ENCODE peak calls at places on chromosomes 7 and 10, in seven cellular contexts. One of them, this sample, is unnamed.

GRCh38 chr7:32533313-32534024 is 38.2 kb downstream of the AVL9 start:
- DNase-seq in GM12864: no peak
- DNase-seq in cardiac fibroblast: peak
- DNase-seq in mesothelial cell of epicardium: no peak
- DNase-seq in BJ: no peak
- DNase-seq in ovary: no peak
- DNase-seq in GM20000: no peak
- DNase-seq in this sample: no peak

GRCh38 chr7:39428221-39428620 is 138.0 kb upstream of the YAE1 start:
- DNase-seq in GM12864: no peak
- DNase-seq in cardiac fibroblast: peak
- DNase-seq in mesothelial cell of epicardium: no peak
- DNase-seq in BJ: peak
- DNase-seq in ovary: no peak
- DNase-seq in GM20000: no peak
- DNase-seq in this sample: peak

GRCh38 chr10:15046626-15047025 is 2.9 kb downstream of the OLAH start:
- DNase-seq in GM12864: no peak
- DNase-seq in cardiac fibroblast: peak
- DNase-seq in mesothelial cell of epicardium: no peak
- DNase-seq in BJ: peak
- DNase-seq in ovary: no peak
- DNase-seq in GM20000: no peak
- DNase-seq in this sample: no peak

GRCh38 chr7:83365746-83366145 is 203.1 kb upstream of the PCLO start:
- DNase-seq in GM12864: no peak
- DNase-seq in cardiac fibroblast: peak
- DNase-seq in mesothelial cell of epicardium: no peak
- DNase-seq in BJ: no peak
- DNase-seq in ovary: no peak
- DNase-seq in GM20000: no peak
- DNase-seq in this sample: no peak

GRCh38 chr7:55517191-55517633 is 55.1 kb downstream of the VOPP1 start:
- DNase-seq in GM12864: peak
- DNase-seq in cardiac fibroblast: no peak
- DNase-seq in mesothelial cell of epicardium: no peak
- DNase-seq in BJ: no peak
- DNase-seq in ovary: no peak
- DNase-seq in GM20000: peak
- DNase-seq in this sample: no peak

GRCh38 chr10:93165367-93165766 is 91.7 kb downstream of the CYP26A1 start:
- DNase-seq in GM12864: no peak
- DNase-seq in cardiac fibroblast: peak
- DNase-seq in mesothelial cell of epicardium: no peak
- DNase-seq in BJ: no peak
- DNase-seq in ovary: no peak
- DNase-seq in GM20000: no peak
- DNase-seq in this sample: no peak

GRCh38 chr10:11162828-11163599 is 145.3 kb downstream of the CELF2 start:
- DNase-seq in GM12864: peak
- DNase-seq in cardiac fibroblast: peak
- DNase-seq in mesothelial cell of epicardium: no peak
- DNase-seq in BJ: no peak
- DNase-seq in ovary: no peak
- DNase-seq in GM20000: peak
- DNase-seq in this sample: no peak

GRCh38 chr7:149813254-149814035 is 24.7 kb upstream of the ZNF862 start:
- DNase-seq in GM12864: no peak
- DNase-seq in cardiac fibroblast: no peak
- DNase-seq in mesothelial cell of epicardium: no peak
- DNase-seq in BJ: no peak
- DNase-seq in ovary: no peak
- DNase-seq in GM20000: no peak
- DNase-seq in this sample: no peak

GRCh38 chr10:63390521-63390920 is 75.3 kb downstream of the JMJD1C start:
- DNase-seq in GM12864: no peak
- DNase-seq in cardiac fibroblast: no peak
- DNase-seq in mesothelial cell of epicardium: no peak
- DNase-seq in BJ: no peak
- DNase-seq in ovary: no peak
- DNase-seq in GM20000: no peak
- DNase-seq in this sample: no peak

GRCh38 chr7:121714559-121715303 is 158.2 kb upstream of the PTPRZ1 start:
- DNase-seq in GM12864: no peak
- DNase-seq in cardiac fibroblast: no peak
- DNase-seq in mesothelial cell of epicardium: no peak
- DNase-seq in BJ: no peak
- DNase-seq in ovary: no peak
- DNase-seq in GM20000: no peak
- DNase-seq in this sample: no peak

GRCh38 chr7:140342732-140343514 is 55.4 kb downstream of the SLC37A3 start:
- DNase-seq in GM12864: no peak
- DNase-seq in cardiac fibroblast: peak
- DNase-seq in mesothelial cell of epicardium: no peak
- DNase-seq in BJ: no peak
- DNase-seq in ovary: no peak
- DNase-seq in GM20000: no peak
- DNase-seq in this sample: peak

GRCh38 chr7:2144926-2145325 is 87.8 kb downstream of the MAD1L1 start:
- DNase-seq in GM12864: no peak
- DNase-seq in cardiac fibroblast: no peak
- DNase-seq in mesothelial cell of epicardium: no peak
- DNase-seq in BJ: no peak
- DNase-seq in ovary: no peak
- DNase-seq in GM20000: no peak
- DNase-seq in this sample: no peak

GRCh38 chr7:105800442-105800841 is 76.0 kb downstream of the ATXN7L1 start:
- DNase-seq in GM12864: peak
- DNase-seq in cardiac fibroblast: peak
- DNase-seq in mesothelial cell of epicardium: no peak
- DNase-seq in BJ: no peak
- DNase-seq in ovary: no peak
- DNase-seq in GM20000: no peak
- DNase-seq in this sample: no peak

GRCh38 chr10:76618641-76619040 is 1019.0 kb downstream of the KCNMA1 start:
- DNase-seq in GM12864: no peak
- DNase-seq in cardiac fibroblast: no peak
- DNase-seq in mesothelial cell of epicardium: no peak
- DNase-seq in BJ: no peak
- DNase-seq in ovary: no peak
- DNase-seq in GM20000: no peak
- DNase-seq in this sample: no peak

GRCh38 chr7:141598408-141598807 is 47.2 kb downstream of the AGK start:
- DNase-seq in GM12864: no peak
- DNase-seq in cardiac fibroblast: no peak
- DNase-seq in mesothelial cell of epicardium: no peak
- DNase-seq in BJ: no peak
- DNase-seq in ovary: no peak
- DNase-seq in GM20000: no peak
- DNase-seq in this sample: no peak

GRCh38 chr7:130394421-130395188 is 14.3 kb downstream of the CPA1 start:
- DNase-seq in GM12864: no peak
- DNase-seq in cardiac fibroblast: no peak
- DNase-seq in mesothelial cell of epicardium: no peak
- DNase-seq in BJ: no peak
- DNase-seq in ovary: no peak
- DNase-seq in GM20000: no peak
- DNase-seq in this sample: no peak

GRCh38 chr7:90383422-90383821 is 19.8 kb upstream of the CLDN12 start:
- DNase-seq in GM12864: no peak
- DNase-seq in cardiac fibroblast: peak
- DNase-seq in mesothelial cell of epicardium: no peak
- DNase-seq in BJ: no peak
- DNase-seq in ovary: no peak
- DNase-seq in GM20000: no peak
- DNase-seq in this sample: peak

GRCh38 chr7:15889501-15889900 is 203.0 kb upstream of the MEOX2 start:
- DNase-seq in GM12864: no peak
- DNase-seq in cardiac fibroblast: peak
- DNase-seq in mesothelial cell of epicardium: no peak
- DNase-seq in BJ: no peak
- DNase-seq in ovary: no peak
- DNase-seq in GM20000: no peak
- DNase-seq in this sample: peak

GRCh38 chr10:63346015-63346441 is 119.7 kb downstream of the JMJD1C start:
- DNase-seq in GM12864: no peak
- DNase-seq in cardiac fibroblast: peak
- DNase-seq in mesothelial cell of epicardium: no peak
- DNase-seq in BJ: no peak
- DNase-seq in ovary: no peak
- DNase-seq in GM20000: no peak
- DNase-seq in this sample: no peak

GRCh38 chr7:1045038-1045726 is 836 bp downstream of the GPR146 start:
- DNase-seq in GM12864: no peak
- DNase-seq in cardiac fibroblast: no peak
- DNase-seq in mesothelial cell of epicardium: no peak
- DNase-seq in BJ: no peak
- DNase-seq in ovary: no peak
- DNase-seq in GM20000: no peak
- DNase-seq in this sample: no peak
- TF ChIP-seq CTCF in GM12864: no peak
- TF ChIP-seq CTCF in cardiac fibroblast: no peak
- TF ChIP-seq CTCF in mesothelial cell of epicardium: no peak
- TF ChIP-seq CTCF in BJ: no peak
- TF ChIP-seq CTCF in ovary: no peak
- TF ChIP-seq CTCF in GM20000: no peak
- TF ChIP-seq CTCF in this sample: no peak

DNA sequence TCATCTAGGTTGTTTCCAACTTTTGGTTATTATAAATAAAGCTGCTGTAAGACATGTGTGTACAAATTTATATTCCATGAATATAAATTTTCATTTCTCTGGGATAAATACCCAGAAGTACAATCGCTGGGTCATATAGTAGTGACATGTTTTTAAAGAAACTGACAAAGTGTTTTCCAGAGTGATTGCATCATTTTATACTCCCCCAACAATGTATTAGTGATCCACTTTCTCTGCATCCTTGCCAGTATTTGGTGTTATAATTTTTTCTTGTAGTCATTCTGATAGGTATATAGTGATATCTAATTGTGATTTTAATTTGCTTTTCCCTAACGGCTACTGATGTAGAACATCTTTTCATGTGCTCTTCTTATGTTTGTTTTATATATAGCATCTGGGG is 27.0 kb upstream of the ARHGAP21 start:
- DNase-seq in GM12864: no peak
- DNase-seq in cardiac fibroblast: no peak
- DNase-seq in mesothelial cell of epicardium: no peak
- DNase-seq in BJ: no peak
- DNase-seq in ovary: no peak
- DNase-seq in GM20000: no peak
- DNase-seq in this sample: no peak
- TF ChIP-seq CTCF in GM12864: no peak
- TF ChIP-seq CTCF in cardiac fibroblast: no peak
- TF ChIP-seq CTCF in mesothelial cell of epicardium: no peak
- TF ChIP-seq CTCF in BJ: no peak
- TF ChIP-seq CTCF in ovary: no peak
- TF ChIP-seq CTCF in GM20000: no peak
- TF ChIP-seq CTCF in this sample: no peak

DNA sequence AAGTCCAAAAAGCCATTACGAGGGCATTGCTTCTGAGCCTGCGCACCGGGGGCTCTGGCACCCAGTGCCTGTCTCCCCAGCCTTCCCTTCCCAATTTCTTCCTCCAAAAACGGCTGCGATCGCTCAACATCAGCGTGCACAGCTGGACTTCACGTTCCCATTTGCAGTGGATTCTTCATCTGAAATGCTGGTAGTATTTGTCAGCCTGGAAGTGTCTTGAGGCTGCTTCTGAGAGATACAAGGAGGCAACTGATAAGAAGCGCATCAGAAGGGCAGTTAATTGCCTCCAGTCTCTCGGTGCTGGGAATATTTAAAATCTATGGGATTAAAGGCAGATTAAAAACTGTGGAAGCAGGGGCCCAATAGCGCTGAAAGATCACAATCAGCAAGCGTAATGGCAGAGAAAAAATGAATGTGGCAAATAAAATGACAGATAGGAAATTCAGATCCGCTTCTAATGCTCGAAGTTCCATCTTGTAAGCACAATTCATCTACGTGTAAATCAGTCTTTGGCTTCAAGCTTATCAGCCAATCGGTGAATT is 450.0 kb downstream of the GATA3 start:
- DNase-seq in GM12864: no peak
- DNase-seq in cardiac fibroblast: no peak
- DNase-seq in mesothelial cell of epicardium: no peak
- DNase-seq in BJ: no peak
- DNase-seq in ovary: no peak
- DNase-seq in GM20000: no peak
- DNase-seq in this sample: no peak
- TF ChIP-seq CTCF in GM12864: no peak
- TF ChIP-seq CTCF in cardiac fibroblast: no peak
- TF ChIP-seq CTCF in mesothelial cell of epicardium: no peak
- TF ChIP-seq CTCF in BJ: no peak
- TF ChIP-seq CTCF in ovary: no peak
- TF ChIP-seq CTCF in GM20000: no peak
- TF ChIP-seq CTCF in this sample: no peak

DNA sequence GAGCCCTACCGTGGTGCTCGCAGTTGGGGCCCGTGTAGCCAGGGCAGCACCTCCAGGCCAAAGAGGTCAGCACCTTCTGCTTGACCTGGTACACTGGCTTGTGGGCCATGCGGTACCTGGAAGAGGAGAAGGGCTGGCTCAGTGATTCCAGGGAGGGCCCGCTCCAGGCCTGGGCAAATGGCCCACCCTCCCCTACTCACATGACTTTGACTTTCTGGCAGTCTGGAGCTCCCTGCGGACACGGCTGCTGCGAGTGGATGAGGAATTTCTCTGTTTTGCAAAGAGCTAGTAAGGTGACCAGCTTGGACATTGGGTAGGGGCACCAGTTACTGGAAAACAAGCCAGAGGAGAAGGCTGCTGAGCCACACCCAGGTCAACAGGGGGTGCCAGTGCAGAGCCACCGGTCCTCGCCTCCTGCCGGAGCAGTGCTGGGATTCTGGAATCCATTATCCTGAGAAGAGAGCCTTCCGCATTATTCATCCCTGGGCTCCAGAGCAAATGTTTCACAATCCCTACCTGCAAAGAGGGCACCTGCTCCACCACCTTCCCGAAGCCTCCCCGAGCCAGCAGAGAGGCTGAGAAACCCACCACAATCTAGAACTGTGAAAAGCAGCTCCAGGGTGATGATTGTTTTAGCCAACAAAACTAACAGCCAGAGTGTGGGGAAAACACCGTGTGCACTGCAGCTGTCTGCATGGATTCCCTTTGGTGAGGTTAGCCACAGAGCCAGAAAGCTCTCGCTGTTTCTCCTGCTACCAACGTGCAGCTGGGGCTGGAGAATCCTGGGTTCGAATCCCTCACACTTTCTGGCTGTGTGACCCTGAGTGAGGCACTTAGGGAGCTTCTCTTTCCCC is 11.8 kb downstream of the MMRN2 start:
- DNase-seq in GM12864: no peak
- DNase-seq in cardiac fibroblast: no peak
- DNase-seq in mesothelial cell of epicardium: no peak
- DNase-seq in BJ: no peak
- DNase-seq in ovary: no peak
- DNase-seq in GM20000: no peak
- DNase-seq in this sample: peak
- TF ChIP-seq CTCF in GM12864: peak
- TF ChIP-seq CTCF in cardiac fibroblast: peak
- TF ChIP-seq CTCF in mesothelial cell of epicardium: no peak
- TF ChIP-seq CTCF in BJ: peak
- TF ChIP-seq CTCF in ovary: no peak
- TF ChIP-seq CTCF in GM20000: no peak
- TF ChIP-seq CTCF in this sample: no peak

GRCh38 chr10:110192552-110192951 is 14.9 kb upstream of the MXI1 start:
- DNase-seq in GM12864: no peak
- DNase-seq in cardiac fibroblast: no peak
- DNase-seq in mesothelial cell of epicardium: no peak
- DNase-seq in BJ: no peak
- DNase-seq in ovary: no peak
- DNase-seq in GM20000: peak
- DNase-seq in this sample: no peak
- TF ChIP-seq CTCF in GM12864: peak
- TF ChIP-seq CTCF in cardiac fibroblast: no peak
- TF ChIP-seq CTCF in mesothelial cell of epicardium: no peak
- TF ChIP-seq CTCF in BJ: no peak
- TF ChIP-seq CTCF in ovary: no peak
- TF ChIP-seq CTCF in GM20000: no peak
- TF ChIP-seq CTCF in this sample: no peak

This sample was measured in MCF 10A.